ENCODE peak calls at places on chromosomes 4 and X, in nine cellular contexts. F is mesenchymal stem cell, O is GM20000, Y is astrocyte, X is NCI-H524, W is AG08396, P is substantia nigra, U is Caki2, Z is AG20443. M is an unnamed sample.

GRCh38 chrX:32673193-32673592 is 538.2 kb downstream of the DMD start:
- DNase-seq in O (no peak), X (no peak), P (no peak), F (peak), Y (no peak), W (no peak), Z (no peak), U (peak), M (no peak)

GRCh38 chr4:36511785-36512184 is 230.4 kb downstream of the DTHD1 start:
- DNase-seq in F (no peak), Y (no peak), W (no peak), U (no peak), P (no peak), O (no peak), X (no peak), Z (no peak), M (no peak)

GRCh38 chr4:21887481-21887880 is 61.1 kb downstream of the KCNIP4 start:
- DNase-seq in P (no peak), Z (no peak), X (no peak), Y (peak), W (no peak), U (no peak), F (peak), O (no peak), M (no peak)

GRCh38 chr4:48779095-48779997 is 733 bp downstream of the FRYL start:
- DNase-seq in Z (peak), U (peak), F (peak), P (peak), Y (peak), O (peak), X (peak), W (peak), M (peak)

GRCh38 chrX:19725545-19726102 is 161.8 kb downstream of the SH3KBP1 start:
- DNase-seq in Y (no peak), F (peak), X (no peak), O (no peak), U (no peak), Z (no peak), W (no peak), P (no peak), M (no peak)

GRCh38 chrX:23900220-23900797 is 7.4 kb downstream of the APOO start:
- DNase-seq in X (no peak), O (no peak), W (no peak), P (no peak), Z (no peak), U (peak), Y (no peak), F (peak), M (no peak)

GRCh38 chr4:107379054-107379869 is 340.8 kb downstream of the PAPSS1 start:
- DNase-seq in Z (peak), F (peak), U (no peak), P (no peak), O (no peak), Y (peak), W (no peak), X (peak), M (no peak)

GRCh38 chr4:80142396-80143304 is 54.7 kb upstream of the PRDM8 start:
- DNase-seq in P (no peak), X (no peak), U (no peak), Y (peak), F (peak), O (no peak), Z (no peak), W (no peak), M (no peak)

GRCh38 chrX:20547649-20548051 is 280.9 kb upstream of the RPS6KA3 start:
- DNase-seq in U (peak), Z (peak), P (no peak), F (peak), Y (peak), X (no peak), W (peak), O (peak), M (no peak)

GRCh38 chr4:153485374-153485773 is 19.2 kb downstream of the TMEM131L start:
- DNase-seq in O (no peak), Z (no peak), P (no peak), Y (no peak), U (no peak), W (no peak), X (no peak), F (no peak), M (no peak)

GRCh38 chr4:2251073-2251794 is 9.3 kb upstream of the HAUS3 start:
- DNase-seq in P (no peak), U (no peak), X (no peak), Z (no peak), W (no peak), O (peak), Y (no peak), F (no peak), M (peak)

GRCh38 chr4:38782452-38783108 is at the start of gene TLR10:
- DNase-seq in P (no peak), U (peak), W (peak), Y (peak), X (peak), O (peak), F (peak), Z (peak), M (peak)

GRCh38 chrX:102835504-102836146 is 101.4 kb upstream of the RAB40AL start:
- DNase-seq in P (no peak), Y (no peak), F (peak), U (peak), W (no peak), X (peak), Z (peak), O (peak), M (no peak)